ENCODE peak calls at places on chromosome 3, in five cellular contexts. O, S, G, T and U are unnamed samples.
A peak's percentile ranks its signal among the peaks of the same experiment; 100 is the strongest.

GRCh38 chr3:49570033-49570654 is 15.9 kb downstream of the BSN start:
- DNase-seq in O (no peak), S (no peak), G (no peak), T (no peak), U (no peak)

GRCh38 chr3:45544719-45545296 is 49.7 kb upstream of the LIMD1 start:
- DNase-seq in O (no peak), S (peak; percentile 66), G (no peak), T (no peak), U (no peak)

GRCh38 chr3:40310690-40311089 is 1.2 kb downstream of the EIF1B start:
- DNase-seq in O (no peak), S (no peak), G (no peak), T (no peak), U (no peak)

GRCh38 chr3:37855363-37855970 is 6.2 kb upstream of the CTDSPL start:
- DNase-seq in O (peak; percentile 96), S (peak; percentile 86), G (peak; percentile 41), T (peak; percentile 5), U (peak; percentile 87)

GRCh38 chr3:25547928-25548327 is 116.8 kb downstream of the TOP2B start:
- DNase-seq in O (no peak), S (no peak), G (no peak), T (no peak), U (no peak)

GRCh38 chr3:15043772-15044171 is 21.3 kb downstream of the MRPS25 start:
- DNase-seq in O (no peak), S (no peak), G (no peak), T (no peak), U (no peak)

GRCh38 chr3:73625124-73625665 is 454 bp upstream of the PDZRN3 start:
- DNase-seq in O (peak; percentile 60), S (no peak), G (no peak), T (no peak), U (peak; percentile 23)

GRCh38 chr3:182793663-182794454 is 555 bp downstream of the ATP11B start:
- DNase-seq in O (peak; percentile 77), S (peak; percentile 79), G (no peak), T (no peak), U (no peak)

GRCh38 chr3:58686847-58687246 is 20.3 kb upstream of the FAM3D start:
- DNase-seq in O (no peak), S (peak; percentile 18), G (no peak), T (no peak), U (no peak)

GRCh38 chr3:125356140-125357026 is 18.7 kb downstream of the ZNF148 start:
- DNase-seq in O (no peak), S (no peak), G (no peak), T (no peak), U (no peak)

GRCh38 chr3:55468251-55468650 is 18.9 kb downstream of the WNT5A start:
- DNase-seq in O (peak; percentile 23), S (no peak), G (no peak), T (no peak), U (no peak)

GRCh38 chr3:38001456-38002081 is 11.0 kb downstream of the VILL start:
- DNase-seq in O (peak; percentile 69), S (peak; percentile 26), G (no peak), T (no peak), U (no peak)

GRCh38 chr3:15633766-15634588 is 32.4 kb downstream of the BTD start:
- DNase-seq in O (no peak), S (no peak), G (no peak), T (no peak), U (peak; percentile 83)

GRCh38 chr3:23992051-23992628 is 47.1 kb downstream of the NR1D2 start:
- DNase-seq in O (no peak), S (no peak), G (no peak), T (no peak), U (no peak)

GRCh38 chr3:191094057-191094456 is 105.0 kb upstream of the OSTN start:
- DNase-seq in O (no peak), S (no peak), G (no peak), T (no peak), U (no peak)

GRCh38 chr3:191340976-191341375 is 10.7 kb upstream of the UTS2B start:
- DNase-seq in O (no peak), S (peak; percentile 1), G (no peak), T (no peak), U (no peak)

GRCh38 chr3:101836907-101837598 is 12.3 kb upstream of the NFKBIZ start:
- DNase-seq in O (no peak), S (no peak), G (no peak), T (no peak), U (peak; percentile 26)
- TF ChIP-seq JUND in O (no peak), S (no peak), G (no peak), T (no peak), U (no peak)

GRCh38 chr3:166190360-166190759 is 353.1 kb upstream of the BCHE start:
- DNase-seq in O (no peak), S (no peak), G (no peak), T (no peak), U (no peak)

GRCh38 chr3:166191406-166191805 is 354.2 kb upstream of the BCHE start:
- DNase-seq in O (no peak), S (no peak), G (no peak), T (no peak), U (no peak)

GRCh38 chr3:166186003-166186402 is 348.8 kb upstream of the BCHE start:
- DNase-seq in O (no peak), S (no peak), G (no peak), T (no peak), U (no peak)

DNA sequence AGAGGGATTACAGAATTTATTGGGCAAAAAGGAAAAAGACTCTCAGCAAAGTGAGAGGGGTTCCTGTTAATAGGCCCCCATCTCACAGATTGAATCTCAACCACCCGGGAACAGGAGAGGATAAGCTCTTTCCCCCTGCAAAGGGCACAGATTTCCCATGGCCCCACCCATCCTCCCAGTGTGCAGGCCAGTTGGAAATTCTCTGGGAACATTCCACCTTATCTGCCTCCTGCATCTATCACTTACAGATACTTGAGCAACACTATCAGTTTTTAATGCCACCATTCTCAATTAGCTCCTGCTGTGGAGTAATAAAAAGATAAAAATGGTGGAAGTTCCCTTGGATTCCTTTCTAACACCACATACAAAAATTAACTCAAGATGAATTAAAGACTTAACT is 350.0 kb upstream of the BCHE start:
- DNase-seq in O (no peak), S (no peak), G (no peak), T (no peak), U (no peak)
- TF ChIP-seq JUND in O (no peak), S (no peak), G (no peak), T (no peak), U (no peak)

GRCh38 chr3:121018917-121019321 is 110.9 kb downstream of the STXBP5L start:
- DNase-seq in O (no peak), S (no peak), G (no peak), T (no peak), U (no peak)
- TF ChIP-seq JUND in O (no peak), S (no peak), G (no peak), T (no peak), U (no peak)

GRCh38 chr3:103009609-103010008 is 574.8 kb downstream of the ZPLD1 start:
- DNase-seq in O (no peak), S (no peak), G (no peak), T (no peak), U (no peak)

GRCh38 chr3:103002447-103002846 is 567.6 kb downstream of the ZPLD1 start:
- DNase-seq in O (no peak), S (no peak), G (no peak), T (no peak), U (no peak)

DNA sequence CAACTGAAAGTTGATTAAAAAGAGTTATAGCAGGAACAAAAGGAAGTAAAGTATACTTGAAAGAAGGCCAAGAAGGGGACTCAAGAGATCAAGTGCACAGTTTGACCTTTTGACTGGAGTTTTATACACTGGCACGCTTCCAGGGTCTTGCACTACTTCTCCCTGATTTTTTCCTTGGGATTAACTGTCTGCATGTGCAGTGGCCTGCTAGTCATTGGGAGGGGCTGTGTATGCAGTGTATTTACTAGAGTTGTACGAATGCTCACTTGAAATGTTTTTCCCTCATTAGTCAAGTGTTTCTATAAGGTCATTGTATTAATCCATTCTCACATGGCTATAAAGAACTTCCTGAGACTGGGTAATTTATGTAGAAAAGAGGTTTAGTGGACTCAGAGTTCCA is 571.7 kb downstream of the ZPLD1 start:
- DNase-seq in O (no peak), S (no peak), G (no peak), T (no peak), U (no peak)
- TF ChIP-seq JUND in O (no peak), S (no peak), G (no peak), T (no peak), U (no peak)

GRCh38 chr3:177789500-177789899 is 592.2 kb upstream of the TBL1XR1 start:
- DNase-seq in O (no peak), S (no peak), G (no peak), T (no peak), U (no peak)
- TF ChIP-seq JUND in O (no peak), S (no peak), G (no peak), T (no peak), U (no peak)

GRCh38 chr3:129599073-129599472 is 7.4 kb downstream of the PLXND1 start:
- DNase-seq in O (no peak), S (no peak), G (no peak), T (no peak), U (no peak)
- TF ChIP-seq JUND in O (no peak), S (no peak), G (no peak), T (no peak), U (no peak)

DNA sequence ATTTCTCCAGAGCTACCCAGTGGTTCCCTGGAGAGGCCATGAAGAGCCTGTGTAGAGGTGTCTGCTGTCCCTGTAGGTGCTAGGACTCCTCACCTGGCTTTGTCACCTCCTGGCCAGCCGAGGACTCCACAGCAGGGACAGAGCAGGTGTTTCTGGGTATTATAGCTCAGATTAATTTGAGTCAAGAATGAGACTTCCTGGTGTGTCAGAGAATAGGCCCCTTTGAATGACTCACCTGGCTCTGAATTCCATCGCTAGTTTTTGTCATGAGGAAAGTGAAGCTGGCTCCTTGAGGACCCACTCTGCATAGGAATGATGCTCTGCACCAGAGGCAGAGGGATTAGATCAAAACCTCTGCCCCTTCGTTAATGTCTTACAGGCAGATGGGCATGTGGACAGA is 167.5 kb upstream of the TOPAZ1 start:
- DNase-seq in O (peak; percentile 43), S (no peak), G (peak; percentile 12), T (no peak), U (no peak)
- TF ChIP-seq JUND in O (peak; percentile 73), S (no peak), G (peak; percentile 38), T (no peak), U (no peak)

DNA sequence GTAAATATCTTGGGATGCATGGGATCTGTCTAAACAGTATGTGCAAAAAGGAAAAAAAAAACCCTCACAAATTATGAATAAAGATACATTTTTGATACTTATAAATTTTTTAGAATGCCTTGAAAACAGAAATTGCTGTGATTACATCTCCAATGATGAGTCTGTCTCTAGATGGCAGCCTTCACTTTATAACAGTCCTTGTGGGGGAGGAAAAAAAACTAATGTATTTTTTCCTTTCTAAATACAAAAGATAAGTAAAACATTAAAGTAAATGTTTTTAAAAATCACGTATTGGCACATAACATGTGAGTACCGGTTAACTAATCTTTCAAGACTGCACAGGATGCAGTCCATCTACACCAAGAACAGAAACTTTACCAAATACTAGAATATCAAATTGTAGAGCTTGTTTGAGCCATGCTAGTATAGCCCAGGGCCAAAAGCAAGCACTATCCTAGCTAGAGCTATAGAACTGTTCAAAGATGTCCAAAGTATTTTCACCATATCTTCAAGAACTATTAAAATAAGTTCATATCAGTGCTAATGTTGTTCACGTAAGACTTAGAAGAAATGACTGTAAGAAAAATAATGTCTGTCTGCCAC is 206.4 kb downstream of the STAG1 start:
- DNase-seq in O (no peak), S (no peak), G (no peak), T (no peak), U (no peak)
- TF ChIP-seq JUND in O (no peak), S (no peak), G (no peak), T (no peak), U (no peak)